ENCODE peak calls at places on chromosomes 6 and 20, in nine cellular contexts. F is hepatocyte, R is GM23338, Q is GM23248, C is HCT116, O is PC-3, L is SK-N-SH, X is neural progenitor cell, I is OCI-LY7. E is an unnamed sample.

GRCh38 chr6:157233156-157233555 is 90.2 kb downstream of the TMEM242 start:
- DNase-seq in F (no peak), R (no peak), Q (no peak), C (no peak), O (no peak), L (no peak), X (no peak), I (no peak), E (no peak)

GRCh38 chr6:33854572-33855030 is 50.8 kb upstream of the MLN start:
- DNase-seq in F (peak), R (no peak), Q (peak), C (no peak), O (no peak), L (no peak), X (no peak), I (no peak), E (no peak)

GRCh38 chr6:37554480-37554819 is 54.8 kb upstream of the CCDC167 start:
- DNase-seq in F (no peak), R (no peak), Q (peak), C (peak), O (peak), L (no peak), X (no peak), I (no peak), E (no peak)

GRCh38 chr6:43765776-43766175 is 4.2 kb upstream of the VEGFA start:
- DNase-seq in F (no peak), R (no peak), Q (no peak), C (no peak), O (no peak), L (no peak), X (no peak), I (no peak), E (no peak)

GRCh38 chr20:34472246-34472925 is 43.8 kb upstream of the DYNLRB1 start:
- DNase-seq in F (peak), R (no peak), Q (peak), C (peak), O (peak), L (no peak), X (no peak), I (no peak), E (peak)

GRCh38 chr20:48750941-48751620 is 76.7 kb downstream of the PREX1 start:
- DNase-seq in F (no peak), R (peak), Q (no peak), C (no peak), O (no peak), L (peak), X (peak), I (peak), E (no peak)

GRCh38 chr6:5813625-5814027 is 193.1 kb downstream of the NRN1 start:
- DNase-seq in F (no peak), R (no peak), Q (no peak), C (no peak), O (no peak), L (no peak), X (no peak), I (no peak), E (peak)

GRCh38 chr6:46790359-46790874 is 2.8 kb upstream of the MEP1A start:
- DNase-seq in F (no peak), R (no peak), Q (no peak), C (no peak), O (no peak), L (no peak), X (no peak), I (no peak), E (no peak)

GRCh38 chr6:27141472-27142015 is 106.0 kb upstream of the PRSS16 start:
- DNase-seq in F (no peak), R (no peak), Q (no peak), C (no peak), O (no peak), L (no peak), X (no peak), I (peak), E (no peak)

GRCh38 chr20:38888059-38888831 is 38.0 kb upstream of the FAM83D start:
- DNase-seq in F (peak), R (no peak), Q (no peak), C (no peak), O (no peak), L (no peak), X (no peak), I (no peak), E (no peak)

GRCh38 chr6:30542915-30543314 is 13.4 kb downstream of the GNL1 start:
- DNase-seq in F (no peak), R (peak), Q (peak), C (no peak), O (no peak), L (no peak), X (no peak), I (no peak), E (no peak)

GRCh38 chr20:57480444-57481152 is 44.3 kb downstream of the CTCFL start:
- DNase-seq in F (no peak), R (no peak), Q (no peak), C (no peak), O (no peak), L (no peak), X (no peak), I (peak), E (peak)

GRCh38 chr6:64890609-64891008 is 816.4 kb downstream of the EYS start:
- DNase-seq in F (no peak), R (no peak), Q (no peak), C (no peak), O (peak), L (no peak), X (no peak), I (no peak), E (no peak)

GRCh38 chr6:166556871-166557322 is 29.6 kb downstream of the RAMACL start:
- DNase-seq in F (no peak), R (peak), Q (peak), C (peak), O (peak), L (no peak), X (peak), I (no peak), E (no peak)

GRCh38 chr20:54377992-54378773 is 97.2 kb upstream of the DOK5 start:
- DNase-seq in F (no peak), R (no peak), Q (no peak), C (no peak), O (no peak), L (no peak), X (no peak), I (no peak), E (no peak)

GRCh38 chr6:125789576-125790402 is 971 bp upstream of the NCOA7 start:
- DNase-seq in F (peak), R (peak), Q (peak), C (no peak), O (no peak), L (peak), X (peak), I (peak), E (peak)

GRCh38 chr20:43870484-43870883 is 44.2 kb upstream of the TOX2 start:
- DNase-seq in F (no peak), R (no peak), Q (peak), C (no peak), O (peak), L (no peak), X (no peak), I (no peak), E (no peak)

GRCh38 chr6:168127384-168127868 is 48.4 kb upstream of the FRMD1 start:
- DNase-seq in F (no peak), R (no peak), Q (no peak), C (no peak), O (no peak), L (no peak), X (no peak), I (no peak), E (no peak)

GRCh38 chr6:45438849-45439406 is 61.2 kb upstream of the SUPT3H start:
- DNase-seq in F (no peak), R (no peak), Q (peak), C (peak), O (peak), L (no peak), X (no peak), I (no peak), E (no peak)

GRCh38 chr6:150697515-150697914 is 97.8 kb downstream of the PLEKHG1 start:
- DNase-seq in F (no peak), R (no peak), Q (no peak), C (no peak), O (no peak), L (no peak), X (peak), I (no peak), E (no peak)

GRCh38 chr6:116763871-116764270 is 1.6 kb downstream of the FAM162B start:
- DNase-seq in F (no peak), R (no peak), Q (no peak), C (no peak), O (no peak), L (peak), X (no peak), I (no peak), E (no peak)

GRCh38 chr6:7108196-7108963 is 619 bp downstream of the RREB1 start:
- DNase-seq in F (peak), R (peak), Q (peak), C (no peak), O (peak), L (peak), X (peak), I (peak), E (peak)

GRCh38 chr20:10719740-10720380 is 46.1 kb upstream of the JAG1 start:
- DNase-seq in F (no peak), R (no peak), Q (no peak), C (no peak), O (peak), L (no peak), X (no peak), I (no peak), E (no peak)

GRCh38 chr20:62772994-62773858 is 23.0 kb upstream of the MRGBP start:
- DNase-seq in F (no peak), R (no peak), Q (peak), C (no peak), O (no peak), L (no peak), X (no peak), I (no peak), E (no peak)

GRCh38 chr6:69812746-69813427 is 16.1 kb upstream of the LMBRD1 start:
- DNase-seq in F (no peak), R (no peak), Q (no peak), C (no peak), O (peak), L (no peak), X (no peak), I (no peak), E (no peak)
- H3K4me2 ChIP-seq in F (no peak), R (peak), Q (no peak), C (no peak), O (no peak), L (no peak), X (peak), I (peak), E (peak)

GRCh38 chr6:112253842-112254816 is at the start of gene LAMA4:
- DNase-seq in F (peak), R (peak), Q (peak), C (no peak), O (peak), L (peak), X (peak), I (no peak), E (no peak)
- TF ChIP-seq EZH2phosphoT487 in F (no peak), R (no peak), Q (no peak), C (no peak), O (no peak), L (no peak), X (no peak), I (no peak), E (no peak)

DNA sequence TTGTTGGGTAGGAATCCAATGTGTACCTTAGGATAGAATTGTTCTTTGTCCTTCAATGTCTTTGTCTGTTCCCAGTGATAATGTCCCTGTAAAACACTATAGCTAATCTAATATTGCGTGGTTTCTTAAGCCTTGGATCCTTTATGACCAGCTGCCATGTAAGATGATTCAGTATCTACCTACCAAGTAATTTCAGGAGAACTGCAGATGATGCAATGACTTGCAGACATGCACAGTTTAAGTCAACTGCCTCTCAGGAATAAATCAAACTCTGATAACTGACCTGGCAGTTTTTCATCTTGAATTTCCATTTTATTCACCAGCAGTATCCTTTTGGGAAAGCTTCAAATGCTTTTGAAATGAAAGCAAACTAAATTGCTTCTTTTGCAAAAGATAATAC is 157.8 kb downstream of the TPBG start:
- DNase-seq in F (no peak), R (no peak), Q (no peak), C (no peak), O (no peak), L (no peak), X (no peak), I (no peak), E (no peak)
- H3K4me2 ChIP-seq in F (no peak), R (no peak), Q (no peak), C (no peak), O (no peak), L (no peak), X (no peak), I (no peak), E (no peak)

GRCh38 chr6:39561536-39562266 is 163.5 kb downstream of the KIF6 start:
- DNase-seq in F (no peak), R (no peak), Q (peak), C (no peak), O (no peak), L (no peak), X (no peak), I (no peak), E (no peak)
- TF ChIP-seq EZH2phosphoT487 in F (no peak), R (no peak), Q (no peak), C (no peak), O (no peak), L (no peak), X (no peak), I (no peak), E (no peak)

E was measured in MM.1S.